ENCODE peak calls at places on chromosomes 1 and 21, in eight cellular contexts. X, Z, A, F, C, J, H and N are unnamed samples.

GRCh38 chr1:219385786-219386427 is 212.2 kb downstream of the LYPLAL1 start:
- DNase-seq in X (peak), Z (peak), A (peak), F (peak), C (peak), J (no peak), H (peak), N (peak)

GRCh38 chr1:183871142-183871541 is 66.2 kb downstream of the RGL1 start:
- DNase-seq in X (peak), Z (peak), A (peak), F (no peak), C (peak), J (no peak), H (peak), N (no peak)

GRCh38 chr1:48916121-48917069 is 139.7 kb upstream of the BEND5 start:
- DNase-seq in X (peak), Z (peak), A (peak), F (no peak), C (peak), J (no peak), H (peak), N (no peak)

GRCh38 chr1:34002810-34003209 is 138.9 kb downstream of the HMGB4 start:
- DNase-seq in X (no peak), Z (no peak), A (no peak), F (no peak), C (no peak), J (no peak), H (no peak), N (no peak)

GRCh38 chr1:48219803-48220202 is 2.7 kb upstream of the SLC5A9 start:
- DNase-seq in X (no peak), Z (no peak), A (no peak), F (no peak), C (no peak), J (no peak), H (no peak), N (no peak)

GRCh38 chr21:38082936-38083335 is 166.7 kb upstream of the KCNJ6 start:
- DNase-seq in X (no peak), Z (no peak), A (no peak), F (no peak), C (peak), J (no peak), H (no peak), N (no peak)

GRCh38 chr1:248853668-248854375 is 5.1 kb downstream of the ZNF692 start:
- DNase-seq in X (no peak), Z (no peak), A (no peak), F (no peak), C (no peak), J (no peak), H (no peak), N (no peak)

GRCh38 chr1:207077470-207078377 is 10.9 kb upstream of the C4BPB start:
- DNase-seq in X (peak), Z (peak), A (peak), F (peak), C (peak), J (peak), H (peak), N (peak)

GRCh38 chr1:94024109-94024792 is 96.7 kb downstream of the ABCA4 start:
- DNase-seq in X (no peak), Z (no peak), A (no peak), F (no peak), C (no peak), J (no peak), H (no peak), N (no peak)

GRCh38 chr1:87951852-87952251 is 623.2 kb downstream of the LMO4 start:
- DNase-seq in X (peak), Z (peak), A (no peak), F (no peak), C (no peak), J (no peak), H (no peak), N (no peak)

GRCh38 chr1:32828341-32828740 is 10.9 kb downstream of the S100PBP start:
- DNase-seq in X (peak), Z (peak), A (no peak), F (no peak), C (no peak), J (no peak), H (peak), N (no peak)

GRCh38 chr1:66752000-66752592 is at the start of gene DYNLT5:
- DNase-seq in X (peak), Z (peak), A (peak), F (no peak), C (no peak), J (no peak), H (peak), N (peak)

GRCh38 chr21:31220567-31220966 is 123.5 kb downstream of the TIAM1 start:
- DNase-seq in X (peak), Z (peak), A (peak), F (no peak), C (peak), J (no peak), H (peak), N (no peak)

GRCh38 chr1:3785458-3786157 is 10.7 kb downstream of the LRRC47 start:
- DNase-seq in X (no peak), Z (no peak), A (peak), F (no peak), C (peak), J (no peak), H (no peak), N (peak)

GRCh38 chr1:43505077-43505780 is 25.5 kb upstream of the PTPRF start:
- DNase-seq in X (no peak), Z (no peak), A (no peak), F (no peak), C (no peak), J (no peak), H (no peak), N (no peak)

GRCh38 chr21:31158789-31159581 is 120.7 kb upstream of the KRTAP19-8 start:
- DNase-seq in X (peak), Z (peak), A (no peak), F (no peak), C (no peak), J (no peak), H (peak), N (no peak)

GRCh38 chr1:155463865-155464264 is 98.7 kb downstream of the ASH1L start:
- DNase-seq in X (peak), Z (peak), A (no peak), F (peak), C (peak), J (no peak), H (peak), N (no peak)

GRCh38 chr21:44297525-44298290 is 2.1 kb upstream of the PFKL start:
- DNase-seq in X (peak), Z (peak), A (peak), F (peak), C (peak), J (peak), H (peak), N (peak)

GRCh38 chr1:100188617-100189016 is 10.6 kb upstream of the LRRC39 start:
- DNase-seq in X (peak), Z (peak), A (no peak), F (no peak), C (peak), J (no peak), H (peak), N (no peak)

GRCh38 chr1:3545363-3546047 is 65.8 kb downstream of the MEGF6 start:
- DNase-seq in X (peak), Z (no peak), A (peak), F (no peak), C (no peak), J (no peak), H (peak), N (no peak)

GRCh38 chr1:29590583-29591555 is 354.5 kb downstream of the PTPRU start:
- DNase-seq in X (peak), Z (peak), A (no peak), F (no peak), C (peak), J (no peak), H (no peak), N (no peak)

GRCh38 chr1:212167098-212167497 is 118.1 kb upstream of the PPP2R5A start:
- DNase-seq in X (peak), Z (peak), A (no peak), F (peak), C (no peak), J (no peak), H (peak), N (no peak)

GRCh38 chr1:154179951-154180687 is 11.8 kb downstream of the TPM3 start:
- DNase-seq in X (no peak), Z (no peak), A (peak), F (no peak), C (no peak), J (no peak), H (no peak), N (peak)

GRCh38 chr1:64006276-64007051 is 197.0 kb upstream of the UBE2U start:
- DNase-seq in X (peak), Z (peak), A (no peak), F (peak), C (peak), J (no peak), H (peak), N (no peak)

GRCh38 chr1:151827853-151828252 is 3.7 kb downstream of the RORC start:
- DNase-seq in X (no peak), Z (no peak), A (no peak), F (no peak), C (no peak), J (no peak), H (no peak), N (no peak)

GRCh38 chr21:34984356-34984755 is 64.7 kb downstream of the RUNX1 start:
- DNase-seq in X (no peak), Z (no peak), A (no peak), F (no peak), C (no peak), J (no peak), H (no peak), N (no peak)
- H3K9ac ChIP-seq in X (no peak), Z (no peak), A (no peak), F (no peak), C (no peak), J (no peak), H (no peak), N (no peak)

DNA sequence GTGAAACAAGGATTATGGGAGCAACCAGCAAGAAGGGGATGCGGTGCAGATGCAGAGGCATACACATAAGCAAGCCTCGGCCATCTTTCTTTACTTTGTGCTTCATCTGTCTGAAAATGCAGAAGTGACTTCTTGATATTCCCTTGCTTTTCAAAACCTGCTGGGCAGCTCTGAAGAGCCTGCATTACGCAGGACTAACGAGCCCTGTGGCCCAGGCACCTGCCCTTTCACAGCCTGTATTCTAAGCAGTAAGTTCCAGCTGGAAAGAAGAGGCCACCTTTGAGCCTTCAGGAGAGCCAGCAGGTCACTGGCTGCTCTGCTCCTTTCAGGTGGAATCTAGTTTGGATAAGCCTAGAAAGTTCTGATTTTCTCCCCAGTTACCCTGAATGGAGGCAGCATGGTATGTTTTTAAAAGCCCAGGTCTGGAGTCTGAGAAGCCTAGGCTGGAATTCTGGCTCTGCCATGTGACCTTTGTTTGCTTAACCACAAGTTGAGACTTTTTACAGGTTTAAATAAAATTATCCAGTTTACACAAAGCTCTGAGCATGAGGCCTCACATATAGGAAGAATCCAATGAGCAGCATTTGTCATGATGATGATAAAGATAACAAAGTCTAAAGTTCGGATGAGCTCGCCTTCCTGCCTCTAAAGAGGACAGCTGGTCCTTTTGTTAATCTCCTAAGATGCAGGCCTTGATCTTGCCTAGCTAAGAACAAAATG is 122.9 kb downstream of the UBR4 start:
- DNase-seq in X (peak), Z (no peak), A (no peak), F (no peak), C (no peak), J (no peak), H (no peak), N (peak)
- H3K9ac ChIP-seq in X (no peak), Z (no peak), A (no peak), F (no peak), C (no peak), J (no peak), H (no peak), N (peak)

DNA sequence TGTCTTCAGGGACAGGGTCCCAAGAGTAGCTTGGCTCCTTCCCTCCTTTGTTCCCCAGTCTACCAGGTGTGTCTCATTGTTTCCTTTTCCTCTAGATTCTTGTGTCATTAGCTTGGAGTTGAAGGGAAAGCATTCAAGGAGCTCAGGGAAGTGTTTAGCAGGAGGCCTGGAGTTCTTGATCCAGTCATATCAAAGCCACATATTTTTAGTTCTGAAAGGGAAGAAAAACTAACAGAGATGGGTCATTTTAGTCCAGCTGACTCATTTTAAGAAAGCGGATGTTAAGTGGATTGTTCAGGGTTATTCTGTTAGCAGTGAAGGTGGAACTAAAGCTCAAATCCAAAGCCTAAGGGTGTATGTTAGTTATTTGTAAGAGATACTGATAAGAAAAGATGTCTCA is 720 bp downstream of the C1orf54 start:
- DNase-seq in X (peak), Z (no peak), A (no peak), F (no peak), C (no peak), J (no peak), H (no peak), N (no peak)
- H3K9ac ChIP-seq in X (peak), Z (no peak), A (peak), F (no peak), C (no peak), J (peak), H (no peak), N (no peak)

GRCh38 chr1:21366288-21366687 is 73.6 kb upstream of the NBPF3 start:
- DNase-seq in X (no peak), Z (no peak), A (no peak), F (no peak), C (peak), J (no peak), H (no peak), N (no peak)

GRCh38 chr1:21372383-21372782 is 67.6 kb upstream of the NBPF3 start:
- DNase-seq in X (no peak), Z (no peak), A (no peak), F (no peak), C (no peak), J (no peak), H (no peak), N (no peak)

GRCh38 chr1:21368514-21369289 is 71.2 kb upstream of the NBPF3 start:
- DNase-seq in X (peak), Z (peak), A (peak), F (peak), C (peak), J (no peak), H (peak), N (peak)

GRCh38 chr1:21365036-21365435 is 74.8 kb upstream of the ECE1 start:
- DNase-seq in X (no peak), Z (no peak), A (no peak), F (no peak), C (no peak), J (no peak), H (no peak), N (no peak)

GRCh38 chr1:21369905-21370304 is 70.0 kb upstream of the NBPF3 start:
- DNase-seq in X (no peak), Z (no peak), A (no peak), F (no peak), C (no peak), J (no peak), H (no peak), N (no peak)
- H3K9ac ChIP-seq in X (no peak), Z (no peak), A (no peak), F (no peak), C (no peak), J (no peak), H (no peak), N (no peak)

GRCh38 chr1:179031284-179031683 is 5.6 kb downstream of the FAM20B start:
- DNase-seq in X (no peak), Z (no peak), A (no peak), F (no peak), C (no peak), J (no peak), H (no peak), N (no peak)

GRCh38 chr1:179030130-179030529 is 4.4 kb downstream of the FAM20B start:
- DNase-seq in X (no peak), Z (no peak), A (no peak), F (no peak), C (no peak), J (no peak), H (no peak), N (no peak)

GRCh38 chr1:179030683-179031082 is 5.0 kb downstream of the FAM20B start:
- DNase-seq in X (no peak), Z (no peak), A (no peak), F (no peak), C (no peak), J (no peak), H (no peak), N (no peak)

GRCh38 chr1:179029293-179029692 is 3.6 kb downstream of the FAM20B start:
- DNase-seq in X (no peak), Z (no peak), A (no peak), F (no peak), C (no peak), J (no peak), H (no peak), N (no peak)

GRCh38 chr1:179031855-179032513 is 6.3 kb downstream of the FAM20B start:
- DNase-seq in X (peak), Z (peak), A (no peak), F (no peak), C (peak), J (no peak), H (no peak), N (no peak)
- H3K9ac ChIP-seq in X (no peak), Z (peak), A (no peak), F (no peak), C (peak), J (no peak), H (no peak), N (no peak)

GRCh38 chr1:15558516-15558915 is 26.3 kb downstream of the AGMAT start:
- DNase-seq in X (no peak), Z (no peak), A (no peak), F (no peak), C (no peak), J (no peak), H (no peak), N (no peak)
- H3K9ac ChIP-seq in X (no peak), Z (no peak), A (no peak), F (no peak), C (no peak), J (no peak), H (no peak), N (no peak)

GRCh38 chr1:105795741-105796140 is 1260.7 kb upstream of the PRMT6 start:
- DNase-seq in X (no peak), Z (no peak), A (no peak), F (no peak), C (no peak), J (no peak), H (no peak), N (no peak)

DNA sequence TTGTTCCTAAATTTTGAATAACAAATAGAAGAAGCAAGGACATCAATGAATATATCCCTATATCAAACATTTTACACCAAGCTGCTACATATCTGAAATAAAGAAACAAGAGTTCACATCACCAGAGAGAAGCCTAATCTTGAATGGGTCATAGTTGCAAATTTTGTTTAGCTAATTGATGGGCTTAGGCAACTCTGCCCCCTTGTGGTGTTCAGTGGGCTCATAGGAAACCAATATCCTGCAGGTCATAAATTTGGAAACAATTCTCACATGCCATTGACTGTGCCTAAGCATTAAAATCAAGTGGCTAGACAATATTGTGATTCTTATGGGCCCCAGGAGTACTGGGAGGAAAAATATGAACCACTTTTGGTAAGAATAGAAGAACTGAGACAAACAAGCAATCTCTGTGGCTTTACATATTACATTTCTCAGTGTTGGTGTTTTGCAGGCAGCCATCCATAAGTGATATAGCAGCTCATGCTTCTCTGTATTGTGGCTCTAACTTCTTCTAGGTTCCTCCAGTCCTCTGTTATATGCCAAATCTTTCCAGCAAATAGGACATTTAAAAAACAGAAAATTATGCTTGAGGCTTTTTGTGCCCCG is 1262.8 kb upstream of the PRMT6 start:
- DNase-seq in X (no peak), Z (peak), A (peak), F (peak), C (peak), J (peak), H (peak), N (peak)
- H3K9ac ChIP-seq in X (no peak), Z (no peak), A (no peak), F (no peak), C (no peak), J (no peak), H (no peak), N (no peak)

GRCh38 chr1:45325816-45326506 is 734 bp upstream of the HPDL start:
- DNase-seq in X (no peak), Z (peak), A (no peak), F (no peak), C (no peak), J (no peak), H (peak), N (no peak)
- H3K9ac ChIP-seq in X (no peak), Z (no peak), A (no peak), F (no peak), C (no peak), J (no peak), H (no peak), N (peak)

GRCh38 chr21:26966978-26967913 is at the start of gene ADAMTS5:
- DNase-seq in X (peak), Z (peak), A (peak), F (peak), C (peak), J (no peak), H (peak), N (peak)

GRCh38 chr21:26966360-26966977 is 419 bp downstream of the ADAMTS5 start:
- DNase-seq in X (peak), Z (peak), A (no peak), F (no peak), C (no peak), J (no peak), H (no peak), N (no peak)

GRCh38 chr21:26965091-26965566 is 1.8 kb downstream of the ADAMTS5 start:
- DNase-seq in X (no peak), Z (peak), A (no peak), F (no peak), C (no peak), J (no peak), H (no peak), N (no peak)

GRCh38 chr21:26964379-26964778 is 2.5 kb downstream of the ADAMTS5 start:
- DNase-seq in X (peak), Z (peak), A (peak), F (no peak), C (no peak), J (no peak), H (peak), N (peak)

GRCh38 chr21:26965567-26966359 is 1.1 kb downstream of the ADAMTS5 start:
- DNase-seq in X (peak), Z (peak), A (peak), F (peak), C (peak), J (no peak), H (no peak), N (peak)
- H3K9ac ChIP-seq in X (peak), Z (peak), A (no peak), F (no peak), C (no peak), J (no peak), H (peak), N (peak)